ENCODE peak calls at places on chromosomes 2 and 18, in seven cellular contexts. M, R, B, Y, G, T and S are unnamed samples.

GRCh38 chr2:235613671-235614070 is 119.8 kb downstream of the AGAP1 start:
- DNase-seq in R (no peak), G (no peak), Y (no peak), M (no peak), B (no peak), T (no peak), S (no peak)

GRCh38 chr18:34225218-34225553 is 473 bp upstream of the NOL4 start:
- DNase-seq in G (no peak), T (no peak), R (no peak), Y (no peak), B (no peak), M (no peak), S (no peak)

GRCh38 chr18:79772108-79772864 is 25.5 kb upstream of the KCNG2 start:
- DNase-seq in B (no peak), Y (no peak), M (no peak), R (no peak), T (peak), G (no peak), S (no peak)

GRCh38 chr2:197599285-197599965 is 76.0 kb downstream of the RFTN2 start:
- DNase-seq in R (peak), B (peak), Y (peak), G (no peak), M (no peak), T (no peak), S (peak)

GRCh38 chr2:207239754-207240494 is 74.2 kb upstream of the KLF7 start:
- DNase-seq in G (no peak), R (peak), B (peak), M (peak), T (no peak), Y (peak), S (no peak)

GRCh38 chr2:4891394-4891793 is 800.8 kb upstream of the SOX11 start:
- DNase-seq in T (no peak), Y (no peak), B (no peak), G (no peak), R (no peak), M (no peak), S (no peak)

GRCh38 chr2:236617221-236617737 is 47.7 kb downstream of the ACKR3 start:
- DNase-seq in B (no peak), R (no peak), Y (no peak), G (no peak), T (peak), M (no peak), S (no peak)

GRCh38 chr2:180670302-180671003 is 310.0 kb upstream of the UBE2E3 start:
- DNase-seq in G (no peak), R (no peak), Y (peak), B (no peak), T (no peak), M (no peak), S (no peak)

GRCh38 chr2:65587779-65588178 is 155.4 kb upstream of the SPRED2 start:
- DNase-seq in B (no peak), Y (no peak), T (no peak), G (no peak), R (no peak), M (no peak), S (no peak)

GRCh38 chr18:76259012-76259568 is 236.0 kb downstream of the ZNF516 start:
- DNase-seq in G (no peak), M (no peak), T (no peak), R (no peak), B (no peak), Y (no peak), S (no peak)

GRCh38 chr2:120966510-120967254 is 231.0 kb downstream of the GLI2 start:
- DNase-seq in T (no peak), M (no peak), G (no peak), Y (no peak), R (no peak), B (no peak), S (no peak)

GRCh38 chr2:10413488-10413887 is 34.6 kb downstream of the ODC1 start:
- DNase-seq in Y (no peak), T (no peak), M (no peak), B (no peak), R (no peak), G (no peak), S (no peak)

GRCh38 chr18:51184092-51184458 is 13.4 kb downstream of the MEX3C start:
- DNase-seq in T (no peak), M (no peak), G (no peak), B (no peak), Y (no peak), R (no peak), S (no peak)

GRCh38 chr18:64806232-64806631 is 657.3 kb upstream of the LINC00305 start:
- DNase-seq in R (no peak), G (no peak), M (no peak), Y (no peak), T (no peak), B (no peak), S (no peak)

GRCh38 chr2:218999021-218999880 is 6.0 kb upstream of the CRYBA2 start:
- DNase-seq in R (no peak), Y (no peak), M (no peak), T (no peak), G (no peak), B (no peak), S (no peak)

GRCh38 chr2:65097844-65098243 is 32.1 kb downstream of the RAB1A start:
- DNase-seq in B (no peak), Y (no peak), T (no peak), G (no peak), R (no peak), M (no peak), S (no peak)

GRCh38 chr2:137185378-137186078 is 420.2 kb downstream of the THSD7B start:
- DNase-seq in M (no peak), B (peak), R (peak), Y (peak), G (peak), T (no peak), S (no peak)

GRCh38 chr2:98253461-98254073 is 92.7 kb upstream of the CNGA3 start:
- DNase-seq in B (peak), M (no peak), Y (peak), R (peak), T (no peak), G (peak), S (no peak)

GRCh38 chr2:41872646-41873045 is 175.2 kb upstream of the PKDCC start:
- DNase-seq in R (peak), Y (no peak), M (no peak), G (no peak), B (peak), T (no peak), S (peak)

GRCh38 chr2:176471949-176472348 is 202.7 kb downstream of the MTX2 start:
- DNase-seq in T (no peak), M (no peak), R (no peak), G (no peak), B (no peak), Y (no peak), S (no peak)

GRCh38 chr18:48913723-48914122 is 37.0 kb downstream of the SMAD7 start:
- DNase-seq in M (no peak), Y (no peak), T (peak), B (no peak), R (no peak), G (no peak), S (no peak)

GRCh38 chr2:240514631-240515030 is 43.2 kb downstream of the ANKMY1 start:
- DNase-seq in M (no peak), T (peak), B (no peak), Y (peak), G (no peak), R (no peak), S (no peak)

GRCh38 chr2:234671716-234672115 is 174.8 kb upstream of the ARL4C start:
- DNase-seq in G (no peak), B (no peak), M (no peak), T (no peak), R (no peak), Y (no peak), S (no peak)

GRCh38 chr2:106129150-106129549 is 65.0 kb downstream of the UXS1 start:
- DNase-seq in R (no peak), M (no peak), Y (no peak), B (no peak), T (no peak), G (no peak), S (no peak)

GRCh38 chr2:11749646-11750349 is 3.4 kb downstream of the LPIN1 start:
- DNase-seq in G (no peak), R (peak), M (no peak), T (no peak), Y (no peak), B (peak), S (no peak)

GRCh38 chr2:200258881-200259576 is 47.5 kb upstream of the SPATS2L start:
- DNase-seq in T (no peak), G (no peak), B (no peak), Y (peak), R (no peak), M (no peak), S (no peak)

GRCh38 chr2:47819834-47820233 is 36.9 kb downstream of the MSH6 start:
- DNase-seq in G (no peak), B (no peak), M (peak), T (no peak), R (no peak), Y (no peak), S (no peak)

GRCh38 chr2:189698020-189698887 is 23.8 kb downstream of the ANKAR start:
- DNase-seq in Y (peak), T (no peak), R (peak), G (peak), M (no peak), B (peak), S (peak)

GRCh38 chr2:38430603-38431002 is 53.5 kb upstream of the ATL2 start:
- DNase-seq in Y (no peak), R (no peak), G (no peak), B (no peak), M (no peak), T (no peak), S (no peak)

GRCh38 chr18:63848159-63848558 is 39.3 kb upstream of the SERPINB2 start:
- DNase-seq in M (peak), B (peak), T (no peak), Y (peak), R (peak), G (peak), S (peak)

GRCh38 chr2:120702751-120703150 is 32.9 kb upstream of the GLI2 start:
- DNase-seq in G (no peak), T (no peak), B (no peak), M (no peak), Y (no peak), R (no peak), S (no peak)

GRCh38 chr2:202682274-202682673 is 47.5 kb downstream of the FAM117B start:
- DNase-seq in M (no peak), B (no peak), G (no peak), T (no peak), Y (no peak), R (no peak), S (no peak)

GRCh38 chr2:202679980-202680379 is 45.2 kb downstream of the FAM117B start:
- DNase-seq in R (no peak), G (no peak), B (no peak), M (no peak), T (no peak), Y (no peak), S (no peak)

GRCh38 chr2:202680512-202680911 is 45.7 kb downstream of the FAM117B start:
- DNase-seq in R (no peak), M (no peak), G (no peak), B (no peak), Y (no peak), T (no peak), S (no peak)

GRCh38 chr2:202687276-202687675 is 52.5 kb downstream of the FAM117B start:
- DNase-seq in Y (peak), T (no peak), M (no peak), G (no peak), B (no peak), R (no peak), S (peak)

DNA sequence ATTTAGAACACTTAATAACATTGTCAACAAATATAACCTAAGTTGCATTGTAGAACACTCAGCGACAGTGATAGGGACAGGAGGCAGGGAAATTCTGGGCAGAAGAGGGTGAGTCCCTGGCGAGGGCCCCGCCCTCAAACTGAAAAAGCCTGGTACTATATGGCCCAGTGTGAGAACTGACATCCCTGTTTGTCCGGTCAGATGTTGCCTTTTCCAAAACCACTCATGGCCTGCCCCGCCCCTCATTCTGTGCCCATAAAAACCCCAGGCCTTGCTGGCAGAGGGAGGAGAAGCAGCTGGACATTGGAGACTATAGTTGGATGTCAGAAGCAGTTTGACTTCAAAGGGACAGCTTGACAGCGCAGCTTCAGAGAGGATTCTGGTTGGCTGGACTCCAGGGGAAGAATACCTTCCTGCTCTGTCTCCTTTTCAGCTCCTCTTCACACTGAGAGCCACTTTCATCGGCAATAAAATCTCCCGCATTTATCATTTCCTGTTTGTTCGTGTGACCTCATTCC is 47.0 kb downstream of the FAM117B start:
- DNase-seq in G (no peak), Y (no peak), B (no peak), R (no peak), M (no peak), T (no peak), S (no peak)
- H3K4me3 ChIP-seq in G (no peak), Y (no peak), B (no peak), R (no peak), M (no peak), T (no peak), S (no peak)

DNA sequence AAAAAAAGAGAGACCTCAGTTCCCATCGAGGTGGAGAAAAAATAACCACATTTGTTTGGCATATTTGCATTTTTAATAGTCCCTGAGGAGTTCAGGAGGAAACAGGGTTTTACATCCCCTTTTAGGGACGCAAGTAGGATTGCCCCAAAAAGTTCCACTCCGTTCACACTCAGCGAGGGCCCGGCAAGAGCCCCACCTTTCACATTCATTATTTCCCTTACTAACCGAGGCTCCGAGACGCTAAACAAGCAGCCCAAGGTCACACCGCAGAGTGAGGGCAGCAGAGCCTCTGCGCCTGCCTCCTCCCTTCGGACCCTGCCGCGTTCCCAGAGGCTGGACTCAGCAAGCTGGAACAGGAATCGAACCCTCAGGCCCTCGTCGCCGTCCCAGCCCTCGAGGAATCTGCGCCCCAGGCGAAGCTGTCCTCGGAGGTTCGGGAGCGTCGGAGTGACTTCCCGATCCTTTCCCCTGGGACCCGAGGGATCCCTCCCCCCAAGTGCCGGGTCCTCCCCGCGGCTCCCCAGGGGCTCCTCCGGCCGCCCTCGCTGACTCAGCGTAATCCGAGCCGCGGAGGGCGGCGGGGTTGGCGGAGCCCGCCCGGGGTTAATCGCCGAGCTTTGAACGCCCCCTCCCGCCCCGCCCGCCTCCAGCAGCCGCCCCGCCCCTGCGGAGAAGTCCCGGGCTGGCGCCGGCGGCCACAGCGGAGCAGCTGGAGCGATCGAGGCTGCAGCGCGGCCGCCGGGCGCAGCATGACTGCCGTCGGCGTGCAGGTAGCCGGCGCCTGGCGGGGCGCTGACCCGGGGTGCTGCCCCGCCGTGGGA is at the start of gene TMEM37:
- DNase-seq in T (peak), B (peak), Y (no peak), M (no peak), R (peak), G (peak), S (peak)
- H3K4me3 ChIP-seq in T (peak), B (peak), Y (peak), M (peak), R (peak), G (peak), S (peak)

GRCh38 chr2:64035067-64035942 is 16.1 kb upstream of the VPS54 start:
- DNase-seq in M (no peak), B (peak), G (no peak), R (peak), T (no peak), Y (peak), S (no peak)
- H3K4me3 ChIP-seq in M (no peak), B (no peak), G (no peak), R (no peak), T (no peak), Y (no peak), S (no peak)

DNA sequence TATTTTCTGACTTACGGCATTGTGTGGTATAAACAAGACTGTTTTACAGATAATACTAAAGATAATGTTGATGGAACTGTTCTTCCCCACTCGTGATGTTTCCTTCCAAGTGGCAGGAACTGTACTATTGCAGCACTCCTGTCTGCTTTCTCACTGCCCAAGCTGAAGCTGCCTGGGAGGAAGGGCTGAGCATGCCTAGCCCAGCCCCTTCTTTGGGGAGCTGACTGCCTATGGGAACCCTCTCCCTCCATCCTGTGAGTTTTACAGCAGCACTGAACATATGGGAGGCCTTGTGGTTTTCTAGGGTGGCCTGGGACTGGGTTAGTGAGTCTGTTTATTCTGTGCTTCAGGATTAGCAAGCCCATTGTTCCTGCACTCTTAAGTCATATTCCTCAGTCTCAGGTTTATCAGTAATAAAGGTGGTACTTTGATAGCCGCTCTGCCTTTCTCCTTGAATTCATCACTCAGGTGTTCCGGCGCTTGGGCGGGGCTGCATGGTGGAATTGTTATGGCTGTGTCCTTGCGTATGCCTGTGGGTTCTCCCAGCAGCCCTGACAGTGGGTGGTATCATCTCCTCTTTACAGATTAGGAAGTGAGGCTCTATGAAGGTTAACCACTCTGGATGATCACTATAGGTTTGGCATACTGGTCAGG is 379.7 kb downstream of the PTPRM start:
- DNase-seq in T (no peak), Y (peak), G (peak), R (peak), B (peak), M (peak), S (peak)
- H3K4me3 ChIP-seq in T (no peak), Y (peak), G (peak), R (peak), B (peak), M (peak), S (peak)

DNA sequence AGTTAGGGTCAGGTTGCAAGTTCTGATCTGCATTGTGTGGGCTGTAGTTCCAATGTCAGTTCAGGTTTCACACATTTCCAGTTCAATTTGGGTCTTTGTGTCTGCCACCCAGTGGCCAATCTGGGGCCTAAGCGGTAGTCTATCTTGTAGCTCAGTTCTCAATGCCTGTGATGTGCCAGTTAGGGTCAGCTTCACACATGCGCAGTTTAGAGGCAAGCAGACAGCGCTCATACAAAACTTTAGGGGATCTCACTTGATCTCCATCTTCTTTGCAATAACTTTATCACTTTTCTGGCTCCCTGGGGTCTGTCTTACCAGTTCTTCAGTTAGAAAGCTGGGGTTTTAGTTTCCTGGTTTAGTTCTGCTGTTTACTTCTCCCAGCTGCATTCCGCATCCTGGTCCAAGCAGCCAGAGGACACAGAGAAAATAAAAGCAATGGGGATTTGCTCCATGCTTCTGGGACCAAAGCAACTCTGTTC is 11.0 kb upstream of the ZNF24 start:
- DNase-seq in B (peak), G (peak), R (peak), T (peak), M (no peak), Y (peak), S (peak)
- H3K4me3 ChIP-seq in B (peak), G (no peak), R (peak), T (peak), M (no peak), Y (no peak), S (peak)

GRCh38 chr2:68689553-68690537 is 44.8 kb upstream of the ARHGAP25 start:
- DNase-seq in B (no peak), T (no peak), G (no peak), Y (no peak), R (no peak), M (no peak), S (no peak)
- H3K4me3 ChIP-seq in B (no peak), T (no peak), G (no peak), Y (no peak), R (no peak), M (no peak), S (no peak)